ENCODE peak calls at places on chromosomes 12 and 14, in seven cellular contexts. One of them, this sample, is unnamed. For H3K4me1, the result is how much of the 10 kb centered on the place peaks cover.

GRCh38 chr14:24032727-24033418 is 18.9 kb upstream of the CARMIL3 start:
- DNase-seq in HepG2: peak
- DNase-seq in adrenal gland: peak
- DNase-seq in pancreas: no peak
- DNase-seq in lower lobe of right lung: no peak
- DNase-seq in HCT116: no peak
- DNase-seq in tibial artery: peak
- DNase-seq in this sample: no peak

GRCh38 chr12:73902270-73902669 is 635.4 kb upstream of the ATXN7L3B start:
- DNase-seq in tibial artery: no peak
- DNase-seq in lower lobe of right lung: no peak
- DNase-seq in pancreas: no peak
- DNase-seq in HepG2: no peak
- DNase-seq in HCT116: no peak
- DNase-seq in adrenal gland: no peak
- DNase-seq in this sample: no peak

GRCh38 chr14:93648440-93649168 is 139.7 kb downstream of the PRIMA1 start:
- DNase-seq in pancreas: no peak
- DNase-seq in HepG2: peak
- DNase-seq in HCT116: peak
- DNase-seq in adrenal gland: no peak
- DNase-seq in lower lobe of right lung: no peak
- DNase-seq in tibial artery: no peak
- DNase-seq in this sample: peak

GRCh38 chr12:3055712-3056467 is 21.3 kb upstream of the TSPAN9 start:
- DNase-seq in pancreas: no peak
- DNase-seq in HCT116: no peak
- DNase-seq in tibial artery: no peak
- DNase-seq in HepG2: peak
- DNase-seq in adrenal gland: no peak
- DNase-seq in lower lobe of right lung: no peak
- DNase-seq in this sample: no peak

GRCh38 chr14:24366664-24367505 is 1.1 kb upstream of the NFATC4 start:
- DNase-seq in pancreas: peak
- DNase-seq in HCT116: peak
- DNase-seq in lower lobe of right lung: peak
- DNase-seq in tibial artery: peak
- DNase-seq in HepG2: peak
- DNase-seq in adrenal gland: peak
- DNase-seq in this sample: peak

GRCh38 chr12:128864516-128865186 is 11.4 kb downstream of the GLT1D1 start:
- DNase-seq in lower lobe of right lung: no peak
- DNase-seq in HepG2: no peak
- DNase-seq in adrenal gland: no peak
- DNase-seq in pancreas: no peak
- DNase-seq in HCT116: no peak
- DNase-seq in tibial artery: no peak
- DNase-seq in this sample: no peak

GRCh38 chr14:96588410-96589249 is 86.4 kb downstream of the PAPOLA start:
- DNase-seq in adrenal gland: peak
- DNase-seq in HepG2: no peak
- DNase-seq in tibial artery: no peak
- DNase-seq in pancreas: peak
- DNase-seq in lower lobe of right lung: no peak
- DNase-seq in HCT116: no peak
- DNase-seq in this sample: no peak

GRCh38 chr14:36690301-36691020 is 28.8 kb downstream of the PAX9 start:
- DNase-seq in lower lobe of right lung: no peak
- DNase-seq in HepG2: no peak
- DNase-seq in tibial artery: no peak
- DNase-seq in pancreas: no peak
- DNase-seq in adrenal gland: no peak
- DNase-seq in HCT116: no peak
- DNase-seq in this sample: no peak

GRCh38 chr12:15574353-15574752 is 214.8 kb downstream of the EPS8 start:
- DNase-seq in HCT116: no peak
- DNase-seq in tibial artery: no peak
- DNase-seq in pancreas: no peak
- DNase-seq in lower lobe of right lung: no peak
- DNase-seq in adrenal gland: no peak
- DNase-seq in HepG2: peak
- DNase-seq in this sample: peak

GRCh38 chr14:101499080-101499479 is 62.2 kb upstream of the DIO3 start:
- DNase-seq in HCT116: no peak
- DNase-seq in HepG2: no peak
- DNase-seq in adrenal gland: no peak
- DNase-seq in pancreas: no peak
- DNase-seq in lower lobe of right lung: peak
- DNase-seq in tibial artery: peak
- DNase-seq in this sample: no peak

GRCh38 chr12:76685246-76685678 is 78.7 kb upstream of the ZDHHC17 start:
- DNase-seq in HCT116: no peak
- DNase-seq in pancreas: no peak
- DNase-seq in HepG2: no peak
- DNase-seq in tibial artery: no peak
- DNase-seq in adrenal gland: peak
- DNase-seq in lower lobe of right lung: no peak
- DNase-seq in this sample: peak

GRCh38 chr12:45130881-45131281 is 80.0 kb upstream of the DBX2 start:
- DNase-seq in lower lobe of right lung: no peak
- DNase-seq in HCT116: peak
- DNase-seq in tibial artery: peak
- DNase-seq in pancreas: peak
- DNase-seq in adrenal gland: peak
- DNase-seq in HepG2: peak
- DNase-seq in this sample: peak

GRCh38 chr14:90677484-90678045 is 138.7 kb downstream of the TTC7B start:
- DNase-seq in adrenal gland: no peak
- DNase-seq in pancreas: no peak
- DNase-seq in HCT116: no peak
- DNase-seq in HepG2: no peak
- DNase-seq in tibial artery: no peak
- DNase-seq in lower lobe of right lung: no peak
- DNase-seq in this sample: no peak

GRCh38 chr12:26832817-26833691 is at the start of gene ITPR2:
- DNase-seq in HCT116: peak
- DNase-seq in pancreas: peak
- DNase-seq in tibial artery: peak
- DNase-seq in HepG2: peak
- DNase-seq in lower lobe of right lung: peak
- DNase-seq in adrenal gland: peak
- DNase-seq in this sample: peak

GRCh38 chr12:27332407-27333310 is at the start of gene BMAL2:
- DNase-seq in pancreas: peak
- DNase-seq in adrenal gland: no peak
- DNase-seq in HCT116: no peak
- DNase-seq in lower lobe of right lung: peak
- DNase-seq in tibial artery: no peak
- DNase-seq in HepG2: peak
- DNase-seq in this sample: peak

GRCh38 chr12:20722142-20722541 is 27.0 kb downstream of the SLCO1C1 start:
- DNase-seq in pancreas: no peak
- DNase-seq in adrenal gland: no peak
- DNase-seq in lower lobe of right lung: no peak
- DNase-seq in HepG2: no peak
- DNase-seq in tibial artery: no peak
- DNase-seq in HCT116: no peak
- DNase-seq in this sample: no peak

GRCh38 chr12:40236357-40236850 is 11.6 kb downstream of the LRRK2 start:
- DNase-seq in HCT116: no peak
- DNase-seq in tibial artery: no peak
- DNase-seq in adrenal gland: no peak
- DNase-seq in pancreas: no peak
- DNase-seq in lower lobe of right lung: no peak
- DNase-seq in HepG2: no peak
- DNase-seq in this sample: no peak

GRCh38 chr12:44774815-44775411 is 101.2 kb downstream of the NELL2 start:
- DNase-seq in HepG2: peak
- DNase-seq in pancreas: peak
- DNase-seq in adrenal gland: peak
- DNase-seq in tibial artery: no peak
- DNase-seq in lower lobe of right lung: no peak
- DNase-seq in HCT116: peak
- DNase-seq in this sample: peak

GRCh38 chr12:70876952-70877351 is 43.6 kb downstream of the PTPRR start:
- DNase-seq in lower lobe of right lung: no peak
- DNase-seq in tibial artery: no peak
- DNase-seq in pancreas: no peak
- DNase-seq in adrenal gland: no peak
- DNase-seq in HCT116: no peak
- DNase-seq in HepG2: peak
- DNase-seq in this sample: peak

GRCh38 chr12:109544955-109545531 is 28.3 kb downstream of the MMAB start:
- DNase-seq in HepG2: no peak
- DNase-seq in tibial artery: no peak
- DNase-seq in adrenal gland: no peak
- DNase-seq in HCT116: no peak
- DNase-seq in pancreas: no peak
- DNase-seq in lower lobe of right lung: no peak
- DNase-seq in this sample: no peak

GRCh38 chr12:6452908-6453630 is 1.2 kb downstream of the TAPBPL start:
- DNase-seq in tibial artery: no peak
- DNase-seq in lower lobe of right lung: peak
- DNase-seq in HCT116: no peak
- DNase-seq in adrenal gland: no peak
- DNase-seq in pancreas: no peak
- DNase-seq in HepG2: no peak
- DNase-seq in this sample: peak

GRCh38 chr12:77679701-77680100 is 151.0 kb upstream of the NAV3 start:
- DNase-seq in HepG2: no peak
- DNase-seq in HCT116: no peak
- DNase-seq in adrenal gland: no peak
- DNase-seq in lower lobe of right lung: no peak
- DNase-seq in tibial artery: no peak
- DNase-seq in pancreas: no peak
- DNase-seq in this sample: no peak

GRCh38 chr14:36515105-36515593 is 4.9 kb downstream of the NKX2-1 start:
- DNase-seq in HCT116: no peak
- DNase-seq in HepG2: no peak
- DNase-seq in tibial artery: no peak
- DNase-seq in pancreas: no peak
- DNase-seq in adrenal gland: no peak
- DNase-seq in lower lobe of right lung: no peak
- DNase-seq in this sample: no peak

GRCh38 chr14:26694521-26694920 is 96.7 kb upstream of the NOVA1 start:
- DNase-seq in pancreas: no peak
- DNase-seq in HCT116: no peak
- DNase-seq in tibial artery: no peak
- DNase-seq in lower lobe of right lung: no peak
- DNase-seq in adrenal gland: no peak
- DNase-seq in HepG2: no peak
- DNase-seq in this sample: no peak

GRCh38 chr12:113049976-113050742 is 6.4 kb upstream of the DTX1 start:
- DNase-seq in lower lobe of right lung: no peak
- DNase-seq in HepG2: peak
- DNase-seq in pancreas: no peak
- DNase-seq in tibial artery: no peak
- DNase-seq in adrenal gland: no peak
- DNase-seq in HCT116: peak
- DNase-seq in this sample: peak

DNA sequence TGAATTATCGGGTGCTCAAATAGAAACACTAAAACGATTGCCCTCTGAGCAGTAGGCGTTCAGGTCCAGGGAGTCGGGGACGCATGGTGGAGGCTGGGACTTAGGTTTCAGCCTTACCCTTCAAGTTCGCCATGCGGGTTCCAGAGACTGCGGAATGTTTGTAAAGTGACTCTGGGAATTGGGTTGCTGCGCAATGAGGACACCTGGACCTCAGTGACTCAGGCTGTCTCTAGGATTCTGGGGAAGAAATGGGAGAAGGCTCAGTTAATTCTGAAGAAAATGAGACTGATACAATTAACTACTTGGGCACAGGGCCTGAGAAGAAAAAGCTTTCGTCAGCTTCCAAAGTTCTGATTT is 1.1 kb downstream of the LGALS3 start:
- DNase-seq in lower lobe of right lung: no peak
- DNase-seq in adrenal gland: no peak
- DNase-seq in pancreas: peak
- DNase-seq in HCT116: no peak
- DNase-seq in HepG2: peak
- DNase-seq in tibial artery: no peak
- DNase-seq in this sample: peak
- H3K4me3 ChIP-seq in lower lobe of right lung: peak
- H3K4me3 ChIP-seq in adrenal gland: peak
- H3K4me3 ChIP-seq in pancreas: peak
- H3K4me3 ChIP-seq in HCT116: peak
- H3K4me3 ChIP-seq in HepG2: peak
- H3K4me3 ChIP-seq in tibial artery: peak
- H3K4me3 ChIP-seq in this sample: peak

DNA sequence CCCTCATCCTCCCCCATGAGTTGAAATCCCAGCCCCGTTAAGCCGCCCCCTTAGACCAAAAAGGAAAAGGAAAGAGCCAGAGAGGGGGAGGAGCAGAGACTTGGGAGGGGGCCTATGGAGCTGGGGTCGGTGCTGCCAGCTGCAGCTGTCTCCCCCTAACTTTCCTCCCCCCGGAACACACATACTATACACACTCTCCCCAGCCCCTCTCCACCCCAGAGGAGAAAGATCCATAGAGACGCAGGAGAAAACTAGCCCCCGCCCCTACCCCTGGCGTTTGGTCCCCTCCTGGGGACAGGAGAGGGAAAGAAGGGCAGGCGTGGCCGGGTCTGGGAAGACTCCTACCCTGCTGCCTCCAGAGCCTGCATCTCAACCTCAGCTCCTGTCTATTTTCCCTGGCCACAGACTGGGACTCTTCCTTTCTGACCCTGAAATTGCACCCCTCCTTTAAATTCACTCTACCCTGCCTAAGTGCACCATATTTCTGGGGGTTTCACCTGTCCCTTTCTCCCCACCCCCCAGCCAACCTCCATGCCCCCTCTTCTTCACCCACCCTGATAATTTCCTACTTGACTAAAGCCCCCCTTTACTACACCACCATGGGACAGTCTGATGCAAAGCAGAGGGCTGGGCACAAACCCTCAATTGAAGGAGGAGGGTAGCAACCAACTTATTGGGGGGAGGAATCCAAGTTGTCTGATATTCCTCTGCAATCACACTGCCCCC is 1.6 kb upstream of the HOXC9 start:
- DNase-seq in pancreas: no peak
- DNase-seq in lower lobe of right lung: no peak
- DNase-seq in HepG2: no peak
- DNase-seq in adrenal gland: no peak
- DNase-seq in tibial artery: no peak
- DNase-seq in HCT116: no peak
- DNase-seq in this sample: no peak
- H3K4me1 ChIP-seq in pancreas: under half
- H3K4me1 ChIP-seq in lower lobe of right lung: under half
- H3K4me1 ChIP-seq in HepG2: under half
- H3K4me1 ChIP-seq in adrenal gland: under half
- H3K4me1 ChIP-seq in tibial artery: half or more
- H3K4me1 ChIP-seq in HCT116: under half
- H3K4me1 ChIP-seq in this sample: under half

GRCh38 chr12:89968151-89968699 is 259.6 kb upstream of the ATP2B1 start:
- DNase-seq in lower lobe of right lung: no peak
- DNase-seq in tibial artery: no peak
- DNase-seq in HCT116: no peak
- DNase-seq in pancreas: no peak
- DNase-seq in adrenal gland: no peak
- DNase-seq in HepG2: no peak
- DNase-seq in this sample: peak
- H3K27ac ChIP-seq in lower lobe of right lung: no peak
- H3K27ac ChIP-seq in tibial artery: no peak
- H3K27ac ChIP-seq in HCT116: no peak
- H3K27ac ChIP-seq in pancreas: no peak
- H3K27ac ChIP-seq in adrenal gland: no peak
- H3K27ac ChIP-seq in HepG2: no peak
- H3K27ac ChIP-seq in this sample: no peak

GRCh38 chr12:1662761-1663439 is 28.0 kb upstream of the ADIPOR2 start:
- DNase-seq in tibial artery: no peak
- DNase-seq in pancreas: peak
- DNase-seq in HepG2: no peak
- DNase-seq in lower lobe of right lung: peak
- DNase-seq in HCT116: peak
- DNase-seq in adrenal gland: peak
- DNase-seq in this sample: peak
- H3K4me3 ChIP-seq in tibial artery: no peak
- H3K4me3 ChIP-seq in pancreas: peak
- H3K4me3 ChIP-seq in HepG2: no peak
- H3K4me3 ChIP-seq in lower lobe of right lung: peak
- H3K4me3 ChIP-seq in HCT116: peak
- H3K4me3 ChIP-seq in adrenal gland: no peak
- H3K4me3 ChIP-seq in this sample: no peak